ENCODE peak calls at places on chromosomes 12 and 14, in seven cellular contexts. One of them, this sample, is unnamed. For H3K9me3, the result is how much of the 10 kb centered on the place peaks cover.

GRCh38 chr12:130068741-130069140 is 93.5 kb upstream of the FZD10 start:
- DNase-seq in esophagus squamous epithelium: no peak
- DNase-seq in breast epithelium: no peak
- DNase-seq in left lung: no peak
- DNase-seq in PC-3: no peak
- DNase-seq in CD4-positive, alpha-beta T cell: no peak
- DNase-seq in pancreas: no peak
- DNase-seq in this sample: no peak

GRCh38 chr14:101772770-101773169 is 11.3 kb downstream of the PPP2R5C start:
- DNase-seq in esophagus squamous epithelium: no peak
- DNase-seq in breast epithelium: peak
- DNase-seq in left lung: no peak
- DNase-seq in PC-3: peak
- DNase-seq in CD4-positive, alpha-beta T cell: no peak
- DNase-seq in pancreas: no peak
- DNase-seq in this sample: no peak

GRCh38 chr12:123389560-123390351 is 5.8 kb downstream of the KMT5A start:
- DNase-seq in esophagus squamous epithelium: no peak
- DNase-seq in breast epithelium: no peak
- DNase-seq in left lung: peak
- DNase-seq in PC-3: peak
- DNase-seq in CD4-positive, alpha-beta T cell: no peak
- DNase-seq in pancreas: peak
- DNase-seq in this sample: peak

GRCh38 chr14:22472935-22473854 is 115.8 kb downstream of the DAD1 start:
- DNase-seq in esophagus squamous epithelium: no peak
- DNase-seq in breast epithelium: peak
- DNase-seq in left lung: no peak
- DNase-seq in PC-3: peak
- DNase-seq in CD4-positive, alpha-beta T cell: no peak
- DNase-seq in pancreas: peak
- DNase-seq in this sample: no peak

GRCh38 chr14:94145902-94146527 is 16.6 kb upstream of the IFI27L2 start:
- DNase-seq in esophagus squamous epithelium: no peak
- DNase-seq in breast epithelium: no peak
- DNase-seq in left lung: no peak
- DNase-seq in PC-3: no peak
- DNase-seq in CD4-positive, alpha-beta T cell: no peak
- DNase-seq in pancreas: no peak
- DNase-seq in this sample: no peak

GRCh38 chr12:126069549-126070165 is 1004.4 kb downstream of the AACS start:
- DNase-seq in esophagus squamous epithelium: no peak
- DNase-seq in breast epithelium: no peak
- DNase-seq in left lung: no peak
- DNase-seq in PC-3: peak
- DNase-seq in CD4-positive, alpha-beta T cell: no peak
- DNase-seq in pancreas: peak
- DNase-seq in this sample: peak

GRCh38 chr12:111182391-111182790 is 186.5 kb downstream of the PHETA1 start:
- DNase-seq in esophagus squamous epithelium: no peak
- DNase-seq in breast epithelium: no peak
- DNase-seq in left lung: no peak
- DNase-seq in PC-3: no peak
- DNase-seq in CD4-positive, alpha-beta T cell: no peak
- DNase-seq in pancreas: no peak
- DNase-seq in this sample: no peak

GRCh38 chr12:127893875-127894635 is 372.9 kb upstream of the TMEM132C start:
- DNase-seq in esophagus squamous epithelium: no peak
- DNase-seq in breast epithelium: no peak
- DNase-seq in left lung: no peak
- DNase-seq in PC-3: peak
- DNase-seq in CD4-positive, alpha-beta T cell: no peak
- DNase-seq in pancreas: no peak
- DNase-seq in this sample: no peak

GRCh38 chr12:75706786-75707605 is 195.6 kb upstream of the KRR1 start:
- DNase-seq in esophagus squamous epithelium: no peak
- DNase-seq in breast epithelium: no peak
- DNase-seq in left lung: no peak
- DNase-seq in PC-3: no peak
- DNase-seq in CD4-positive, alpha-beta T cell: no peak
- DNase-seq in pancreas: no peak
- DNase-seq in this sample: no peak

GRCh38 chr12:89108265-89108664 is 244.0 kb downstream of the DUSP6 start:
- DNase-seq in esophagus squamous epithelium: no peak
- DNase-seq in breast epithelium: no peak
- DNase-seq in left lung: no peak
- DNase-seq in PC-3: no peak
- DNase-seq in CD4-positive, alpha-beta T cell: no peak
- DNase-seq in pancreas: no peak
- DNase-seq in this sample: no peak

GRCh38 chr12:49189731-49190314 is 943 bp upstream of the TUBA1A start:
- DNase-seq in esophagus squamous epithelium: no peak
- DNase-seq in breast epithelium: no peak
- DNase-seq in left lung: no peak
- DNase-seq in PC-3: no peak
- DNase-seq in CD4-positive, alpha-beta T cell: no peak
- DNase-seq in pancreas: no peak
- DNase-seq in this sample: no peak

GRCh38 chr12:116495260-116495659 is 63.9 kb upstream of the MAP1LC3B2 start:
- DNase-seq in esophagus squamous epithelium: no peak
- DNase-seq in breast epithelium: peak
- DNase-seq in left lung: no peak
- DNase-seq in PC-3: peak
- DNase-seq in CD4-positive, alpha-beta T cell: no peak
- DNase-seq in pancreas: no peak
- DNase-seq in this sample: no peak

GRCh38 chr12:105256011-105256410 is 20.0 kb upstream of the APPL2 start:
- DNase-seq in esophagus squamous epithelium: no peak
- DNase-seq in breast epithelium: no peak
- DNase-seq in left lung: no peak
- DNase-seq in PC-3: peak
- DNase-seq in CD4-positive, alpha-beta T cell: no peak
- DNase-seq in pancreas: no peak
- DNase-seq in this sample: no peak

GRCh38 chr12:65834146-65834935 is 10.1 kb downstream of the HMGA2 start:
- DNase-seq in esophagus squamous epithelium: no peak
- DNase-seq in breast epithelium: no peak
- DNase-seq in left lung: no peak
- DNase-seq in PC-3: peak
- DNase-seq in CD4-positive, alpha-beta T cell: no peak
- DNase-seq in pancreas: no peak
- DNase-seq in this sample: no peak

GRCh38 chr12:69475237-69475984 is 5.2 kb downstream of the FRS2 start:
- DNase-seq in esophagus squamous epithelium: no peak
- DNase-seq in breast epithelium: no peak
- DNase-seq in left lung: no peak
- DNase-seq in PC-3: no peak
- DNase-seq in CD4-positive, alpha-beta T cell: no peak
- DNase-seq in pancreas: no peak
- DNase-seq in this sample: no peak

GRCh38 chr12:82838827-82839226 is 152.1 kb downstream of the TMTC2 start:
- DNase-seq in esophagus squamous epithelium: no peak
- DNase-seq in breast epithelium: no peak
- DNase-seq in left lung: no peak
- DNase-seq in PC-3: no peak
- DNase-seq in CD4-positive, alpha-beta T cell: no peak
- DNase-seq in pancreas: no peak
- DNase-seq in this sample: no peak

GRCh38 chr12:121711925-121712461 is 559 bp upstream of the TMEM120B start:
- DNase-seq in esophagus squamous epithelium: no peak
- DNase-seq in breast epithelium: no peak
- DNase-seq in left lung: peak
- DNase-seq in PC-3: peak
- DNase-seq in CD4-positive, alpha-beta T cell: no peak
- DNase-seq in pancreas: no peak
- DNase-seq in this sample: no peak

GRCh38 chr12:46263140-46264017 is 5.5 kb downstream of the SLC38A1 start:
- DNase-seq in esophagus squamous epithelium: no peak
- DNase-seq in breast epithelium: no peak
- DNase-seq in left lung: no peak
- DNase-seq in PC-3: no peak
- DNase-seq in CD4-positive, alpha-beta T cell: no peak
- DNase-seq in pancreas: no peak
- DNase-seq in this sample: no peak

GRCh38 chr12:57624441-57625220 is 8.4 kb downstream of the B4GALNT1 start:
- DNase-seq in esophagus squamous epithelium: no peak
- DNase-seq in breast epithelium: no peak
- DNase-seq in left lung: no peak
- DNase-seq in PC-3: no peak
- DNase-seq in CD4-positive, alpha-beta T cell: no peak
- DNase-seq in pancreas: no peak
- DNase-seq in this sample: no peak

DNA sequence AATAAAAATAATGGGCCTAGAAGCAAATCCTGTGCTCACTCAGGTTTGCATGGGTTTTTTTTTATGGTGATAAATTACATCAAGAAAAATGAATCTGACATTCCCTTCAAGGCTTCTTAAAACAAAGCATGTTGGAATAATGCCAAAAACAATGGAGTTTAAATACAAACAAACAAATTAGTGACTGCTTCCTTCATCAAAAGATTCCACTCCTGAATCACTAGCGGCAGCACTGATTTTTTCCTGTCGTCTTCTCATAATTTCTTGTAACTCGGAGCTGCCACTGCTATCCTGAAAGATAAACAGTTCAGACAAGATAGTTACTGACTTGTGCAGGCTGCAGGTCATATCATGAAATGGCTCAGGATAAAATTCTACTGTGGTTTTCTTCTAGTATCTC is 168.0 kb downstream of the EPS8 start:
- DNase-seq in esophagus squamous epithelium: no peak
- DNase-seq in breast epithelium: no peak
- DNase-seq in left lung: no peak
- DNase-seq in PC-3: no peak
- DNase-seq in CD4-positive, alpha-beta T cell: no peak
- DNase-seq in pancreas: no peak
- DNase-seq in this sample: no peak
- H3K9me3 ChIP-seq in esophagus squamous epithelium: under half
- H3K9me3 ChIP-seq in breast epithelium: under half
- H3K9me3 ChIP-seq in left lung: under half
- H3K9me3 ChIP-seq in PC-3: under half
- H3K9me3 ChIP-seq in CD4-positive, alpha-beta T cell: under half
- H3K9me3 ChIP-seq in pancreas: under half
- H3K9me3 ChIP-seq in this sample: under half

GRCh38 chr14:38730420-38730819 is 372.6 kb downstream of the SEC23A start:
- DNase-seq in esophagus squamous epithelium: no peak
- DNase-seq in breast epithelium: no peak
- DNase-seq in left lung: no peak
- DNase-seq in PC-3: no peak
- DNase-seq in CD4-positive, alpha-beta T cell: no peak
- DNase-seq in pancreas: no peak
- DNase-seq in this sample: no peak
- H3K9me3 ChIP-seq in esophagus squamous epithelium: under half
- H3K9me3 ChIP-seq in breast epithelium: under half
- H3K9me3 ChIP-seq in left lung: under half
- H3K9me3 ChIP-seq in PC-3: under half
- H3K9me3 ChIP-seq in CD4-positive, alpha-beta T cell: under half
- H3K9me3 ChIP-seq in pancreas: under half
- H3K9me3 ChIP-seq in this sample: under half

GRCh38 chr12:132925597-132926416 is 30.3 kb downstream of the ZNF605 start:
- DNase-seq in esophagus squamous epithelium: no peak
- DNase-seq in breast epithelium: no peak
- DNase-seq in left lung: no peak
- DNase-seq in PC-3: no peak
- DNase-seq in CD4-positive, alpha-beta T cell: no peak
- DNase-seq in pancreas: no peak
- DNase-seq in this sample: no peak
- H3K9me3 ChIP-seq in esophagus squamous epithelium: half or more
- H3K9me3 ChIP-seq in breast epithelium: half or more
- H3K9me3 ChIP-seq in left lung: half or more
- H3K9me3 ChIP-seq in PC-3: half or more
- H3K9me3 ChIP-seq in CD4-positive, alpha-beta T cell: half or more
- H3K9me3 ChIP-seq in pancreas: under half
- H3K9me3 ChIP-seq in this sample: half or more

GRCh38 chr12:131321988-131322387 is 368.3 kb downstream of the ADGRD1 start:
- DNase-seq in esophagus squamous epithelium: no peak
- DNase-seq in breast epithelium: no peak
- DNase-seq in left lung: no peak
- DNase-seq in PC-3: no peak
- DNase-seq in CD4-positive, alpha-beta T cell: no peak
- DNase-seq in pancreas: no peak
- DNase-seq in this sample: no peak

GRCh38 chr12:131314524-131315090 is 360.9 kb downstream of the ADGRD1 start:
- DNase-seq in esophagus squamous epithelium: no peak
- DNase-seq in breast epithelium: no peak
- DNase-seq in left lung: no peak
- DNase-seq in PC-3: no peak
- DNase-seq in CD4-positive, alpha-beta T cell: no peak
- DNase-seq in pancreas: no peak
- DNase-seq in this sample: no peak

GRCh38 chr12:131313635-131314034 is 359.9 kb downstream of the ADGRD1 start:
- DNase-seq in esophagus squamous epithelium: no peak
- DNase-seq in breast epithelium: no peak
- DNase-seq in left lung: no peak
- DNase-seq in PC-3: no peak
- DNase-seq in CD4-positive, alpha-beta T cell: no peak
- DNase-seq in pancreas: no peak
- DNase-seq in this sample: no peak

GRCh38 chr12:131315601-131316000 is 361.9 kb downstream of the ADGRD1 start:
- DNase-seq in esophagus squamous epithelium: no peak
- DNase-seq in breast epithelium: no peak
- DNase-seq in left lung: no peak
- DNase-seq in PC-3: no peak
- DNase-seq in CD4-positive, alpha-beta T cell: no peak
- DNase-seq in pancreas: no peak
- DNase-seq in this sample: no peak

DNA sequence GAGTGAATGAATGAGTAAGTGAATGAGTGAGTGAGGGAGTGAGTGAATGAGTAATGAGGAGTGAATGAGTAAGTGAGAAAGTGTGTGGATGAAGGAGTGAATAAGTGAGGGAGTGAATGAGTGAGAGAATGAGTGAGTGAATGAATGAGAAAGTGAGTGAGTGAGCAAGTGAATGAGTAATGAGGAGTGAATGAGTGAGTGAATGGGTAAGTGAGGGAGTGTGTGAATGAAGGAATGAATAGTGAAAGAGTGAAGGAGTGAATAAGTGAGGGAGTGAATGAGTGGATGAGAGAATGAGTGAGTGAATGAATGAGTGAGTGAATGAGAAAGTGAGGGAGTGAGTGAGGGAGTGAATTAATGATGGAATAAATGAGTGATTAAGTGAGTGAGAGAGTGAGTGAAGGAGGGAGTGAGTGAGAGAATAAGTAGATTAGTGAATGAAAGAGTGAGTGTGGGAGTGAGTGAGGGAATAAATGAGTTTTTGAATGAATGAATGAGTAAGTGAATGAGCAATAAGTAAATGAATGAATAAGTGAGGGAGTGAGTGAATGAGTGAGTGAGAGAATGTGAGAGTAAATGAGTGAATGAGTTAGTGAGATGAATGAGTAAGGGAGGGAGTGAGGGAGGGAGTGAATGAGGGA is 364.5 kb downstream of the ADGRD1 start:
- DNase-seq in esophagus squamous epithelium: no peak
- DNase-seq in breast epithelium: no peak
- DNase-seq in left lung: no peak
- DNase-seq in PC-3: no peak
- DNase-seq in CD4-positive, alpha-beta T cell: no peak
- DNase-seq in pancreas: no peak
- DNase-seq in this sample: no peak
- H3K9me3 ChIP-seq in esophagus squamous epithelium: under half
- H3K9me3 ChIP-seq in breast epithelium: under half
- H3K9me3 ChIP-seq in left lung: under half
- H3K9me3 ChIP-seq in PC-3: under half
- H3K9me3 ChIP-seq in CD4-positive, alpha-beta T cell: under half
- H3K9me3 ChIP-seq in pancreas: under half
- H3K9me3 ChIP-seq in this sample: under half